ENCODE peak calls at places on chromosomes 13 and 19, in eight cellular contexts. U is upper lobe of right lung; E is naive thymus-derived CD4-positive, alpha-beta T cell; V is Peyer's patch; J is left ventricle myocardium inferior; D is uterus; W is small intestine; B is GM23248. F is an unnamed sample.

GRCh38 chr13:25169951-25170553 is 2.0 kb downstream of the AMER2 start:
- DNase-seq in U (no peak), E (no peak), V (no peak), J (no peak), D (no peak), W (no peak), B (no peak), F (no peak)

GRCh38 chr13:59684105-59684504 is 479.6 kb downstream of the DIAPH3 start:
- DNase-seq in U (no peak), E (no peak), V (no peak), J (no peak), D (no peak), W (no peak), B (no peak), F (no peak)

GRCh38 chr13:79481685-79482052 is 714 bp downstream of the NDFIP2 start:
- DNase-seq in U (no peak), E (peak; percentile 22), V (no peak), J (no peak), D (no peak), W (peak; percentile 50), B (peak; percentile 32), F (peak; percentile 11)

GRCh38 chr19:17981611-17982010 is 14.7 kb downstream of the KCNN1 start:
- DNase-seq in U (no peak), E (no peak), V (no peak), J (no peak), D (no peak), W (no peak), B (no peak), F (no peak)

GRCh38 chr19:3813473-3814392 is 27.6 kb upstream of the MATK start:
- DNase-seq in U (no peak), E (no peak), V (no peak), J (no peak), D (no peak), W (no peak), B (no peak), F (no peak)

GRCh38 chr13:109727251-109727650 is 59.1 kb downstream of the IRS2 start:
- DNase-seq in U (no peak), E (no peak), V (no peak), J (no peak), D (no peak), W (no peak), B (no peak), F (no peak)

GRCh38 chr19:34226036-34226435 is 28.3 kb upstream of the GARRE1 start:
- DNase-seq in U (no peak), E (no peak), V (no peak), J (no peak), D (no peak), W (no peak), B (no peak), F (no peak)

GRCh38 chr13:108402850-108403249 is 133.3 kb downstream of the TNFSF13B start:
- DNase-seq in U (no peak), E (no peak), V (no peak), J (no peak), D (no peak), W (no peak), B (no peak), F (no peak)

GRCh38 chr19:661427-662196 is 1.4 kb downstream of the RNF126 start:
- DNase-seq in U (no peak), E (peak; percentile 70), V (peak; percentile 73), J (no peak), D (no peak), W (peak; percentile 75), B (peak; percentile 68), F (no peak)

GRCh38 chr19:48878219-48879024 is 6.2 kb downstream of the PPP1R15A start:
- DNase-seq in U (no peak), E (no peak), V (no peak), J (no peak), D (no peak), W (peak; percentile 75), B (peak; percentile 51), F (no peak)

GRCh38 chr13:91946498-91947070 is 548.2 kb downstream of the GPC5 start:
- DNase-seq in U (no peak), E (no peak), V (no peak), J (no peak), D (no peak), W (no peak), B (peak; percentile 1), F (no peak)

GRCh38 chr13:102599451-102600012 is 2.7 kb downstream of the TPP2 start:
- DNase-seq in U (no peak), E (peak; percentile 37), V (no peak), J (no peak), D (no peak), W (no peak), B (no peak), F (no peak)

GRCh38 chr19:2589441-2589840 is 113.1 kb downstream of the GNG7 start:
- DNase-seq in U (no peak), E (no peak), V (no peak), J (no peak), D (no peak), W (no peak), B (no peak), F (no peak)

GRCh38 chr13:113216165-113217056 is 7.0 kb downstream of the CUL4A start:
- DNase-seq in U (peak; percentile 74), E (no peak), V (no peak), J (peak; percentile 47), D (no peak), W (peak; percentile 42), B (peak; percentile 85), F (peak; percentile 80)

GRCh38 chr13:77836423-77836822 is 82.2 kb downstream of the EDNRB start:
- DNase-seq in U (no peak), E (no peak), V (no peak), J (no peak), D (no peak), W (no peak), B (no peak), F (no peak)

GRCh38 chr19:39507715-39508364 is 7.1 kb upstream of the SELENOV start:
- DNase-seq in U (no peak), E (no peak), V (no peak), J (no peak), D (no peak), W (no peak), B (no peak), F (no peak)

GRCh38 chr13:73261739-73262216 is 203.0 kb downstream of the KLF5 start:
- DNase-seq in U (no peak), E (no peak), V (no peak), J (no peak), D (no peak), W (no peak), B (peak; percentile 10), F (no peak)

GRCh38 chr19:7789447-7789846 is 26.4 kb downstream of the CLEC4M start:
- DNase-seq in U (no peak), E (peak; percentile 46), V (no peak), J (no peak), D (no peak), W (no peak), B (no peak), F (no peak)

GRCh38 chr13:29515372-29515771 is 80.1 kb downstream of the SLC7A1 start:
- DNase-seq in U (no peak), E (no peak), V (no peak), J (no peak), D (no peak), W (no peak), B (peak; percentile 38), F (no peak)

GRCh38 chr13:29514720-29515310 is 80.7 kb downstream of the SLC7A1 start:
- DNase-seq in U (peak; percentile 41), E (no peak), V (no peak), J (no peak), D (no peak), W (no peak), B (no peak), F (no peak)

GRCh38 chr13:29513002-29513980 is 82.2 kb downstream of the SLC7A1 start:
- DNase-seq in U (peak; percentile 53), E (no peak), V (no peak), J (no peak), D (no peak), W (no peak), B (peak; percentile 84), F (no peak)

GRCh38 chr13:29516012-29516411 is 79.5 kb downstream of the SLC7A1 start:
- DNase-seq in U (no peak), E (no peak), V (no peak), J (no peak), D (no peak), W (no peak), B (no peak), F (no peak)

GRCh38 chr13:29513981-29514719 is 81.3 kb downstream of the SLC7A1 start:
- DNase-seq in U (peak; percentile 58), E (no peak), V (no peak), J (no peak), D (no peak), W (no peak), B (peak; percentile 82), F (no peak)
- H3K4me1 ChIP-seq in U (no peaks in the 10 kb centered on the region), E (no peaks in the 10 kb centered on the region), V (no peaks in the 10 kb centered on the region), J (peaks cover 12% of the 10 kb centered on the region), D (no peaks in the 10 kb centered on the region), W (peaks cover 1% of the 10 kb centered on the region), B (peaks cover 59% of the 10 kb centered on the region), F (no peaks in the 10 kb centered on the region)

GRCh38 chr19:46297700-46298476 is 1.0 kb downstream of the HIF3A start:
- DNase-seq in U (peak; percentile 82), E (no peak), V (peak; percentile 67), J (peak; percentile 90), D (peak; percentile 79), W (peak; percentile 15), B (no peak), F (peak; percentile 45)
- H3K4me3 ChIP-seq in U (peak overlapping the region; percentile 62), E (no peak overlapping the region), V (peak overlapping the region; percentile 56), J (peak overlapping the region; percentile 83), D (peak overlapping the region; percentile 50), W (no peak overlapping the region), B (no peak overlapping the region), F (peak overlapping the region; percentile 16)

DNA sequence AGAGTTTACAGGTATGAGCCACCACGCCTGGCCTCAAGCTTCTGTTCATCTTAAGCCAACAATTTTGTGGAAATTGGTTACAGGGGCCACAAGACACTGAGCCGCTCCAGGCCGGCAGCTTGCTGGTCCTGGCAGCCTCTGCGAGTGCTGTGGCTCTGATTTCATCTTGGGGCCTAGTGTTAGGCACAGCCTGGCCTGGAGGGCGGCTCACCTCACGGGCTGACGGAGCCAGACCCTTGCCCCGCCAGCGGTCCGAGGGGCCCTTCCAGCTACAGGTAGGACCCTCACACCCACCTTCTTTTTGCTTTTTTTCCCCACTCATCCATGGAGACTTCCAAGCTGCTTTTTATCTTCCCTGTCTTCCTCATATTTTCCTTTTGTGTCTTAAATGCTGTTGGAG is 8.6 kb downstream of the ZNF544 start:
- DNase-seq in U (no peak), E (no peak), V (no peak), J (no peak), D (no peak), W (no peak), B (no peak), F (no peak)
- H3K9me3 ChIP-seq in U (peaks cover 61% of the 10 kb centered on the region), E (peaks cover 12% of the 10 kb centered on the region), V (no peaks in the 10 kb centered on the region), J (peaks cover 100% of the 10 kb centered on the region), D (no peaks in the 10 kb centered on the region), W (peaks cover 4% of the 10 kb centered on the region), B (no peaks in the 10 kb centered on the region), F (no peaks in the 10 kb centered on the region)

DNA sequence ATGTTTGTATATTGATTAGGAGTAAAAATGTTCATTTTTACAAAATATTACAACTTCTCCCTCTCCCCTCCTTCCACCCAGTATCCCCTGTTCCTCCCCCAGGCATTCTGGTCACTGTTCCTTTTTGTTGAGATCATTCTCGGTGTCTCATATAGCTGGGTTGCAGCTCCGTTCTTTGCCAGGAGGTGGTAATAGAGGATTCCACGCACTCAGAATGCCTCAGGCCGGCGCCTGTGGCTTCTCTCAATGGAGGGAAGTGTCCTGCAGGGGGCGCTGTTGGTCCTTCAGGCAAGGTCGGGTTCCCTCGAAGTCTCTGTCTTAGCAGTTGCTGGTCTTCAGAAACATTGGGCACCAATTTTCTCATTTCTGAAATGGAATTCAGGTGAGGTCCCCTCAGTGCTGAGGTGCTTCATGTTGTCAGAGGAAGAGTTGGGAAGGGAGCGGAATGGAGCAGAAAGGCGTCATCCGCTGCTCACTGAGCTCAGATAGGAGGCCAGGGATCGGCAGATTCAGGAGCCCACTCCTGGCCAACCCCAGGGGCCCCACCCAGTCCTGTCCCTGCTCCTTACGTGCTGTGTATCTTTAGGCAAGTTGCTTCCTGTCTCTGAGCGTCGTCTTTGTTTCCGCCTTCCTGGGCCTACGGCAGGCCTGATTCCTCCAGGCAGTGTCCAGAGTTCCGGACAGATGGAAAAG is 10.3 kb upstream of the GARIN5A start:
- DNase-seq in U (peak; percentile 72), E (peak; percentile 21), V (peak; percentile 49), J (no peak), D (no peak), W (no peak), B (peak; percentile 43), F (peak; percentile 49)
- H3K4me1 ChIP-seq in U (no peaks in the 10 kb centered on the region), E (peaks cover 6% of the 10 kb centered on the region), V (no peaks in the 10 kb centered on the region), J (peaks cover 28% of the 10 kb centered on the region), D (no peaks in the 10 kb centered on the region), W (no peaks in the 10 kb centered on the region), B (no peaks in the 10 kb centered on the region), F (no peaks in the 10 kb centered on the region)

F was measured in thyroid gland.